ENCODE peak calls at places on chromosomes 3 and 15, in ten cellular contexts. V, B, X, Q, A, R, Z, O, M and L are unnamed samples.

GRCh38 chr3:156483426-156483825 is 71.5 kb downstream of the SSR3 start:
- DNase-seq in M (no peak), R (peak), B (peak), Q (no peak), X (peak), O (peak), V (peak), Z (peak), A (peak), L (peak)

GRCh38 chr15:89880727-89881126 is 13.1 kb downstream of the AP3S2 start:
- DNase-seq in R (no peak), Z (no peak), X (no peak), V (no peak), B (no peak), A (no peak), O (no peak), M (no peak), Q (no peak), L (peak)

GRCh38 chr3:112117826-112118571 is 15.0 kb downstream of the GCSAM start:
- DNase-seq in R (no peak), Z (no peak), O (no peak), Q (peak), X (no peak), B (no peak), M (no peak), V (no peak), A (no peak), L (no peak)

GRCh38 chr15:42427429-42428223 is 63.3 kb downstream of the ZNF106 start:
- DNase-seq in Z (peak), X (peak), Q (no peak), O (peak), B (peak), V (peak), A (peak), R (no peak), M (no peak), L (no peak)

GRCh38 chr3:27049792-27050191 is 319.4 kb downstream of the NEK10 start:
- DNase-seq in O (no peak), X (no peak), V (no peak), A (no peak), M (no peak), B (no peak), R (no peak), Q (no peak), Z (no peak), L (no peak)

GRCh38 chr3:62343755-62344154 is 29.6 kb downstream of the FEZF2 start:
- DNase-seq in B (no peak), A (no peak), R (no peak), O (no peak), X (no peak), M (no peak), Z (no peak), V (no peak), Q (no peak), L (no peak)

GRCh38 chr3:157104521-157104920 is 55.4 kb downstream of the CCNL1 start:
- DNase-seq in V (no peak), Q (no peak), R (no peak), X (no peak), O (peak), Z (peak), M (no peak), B (no peak), A (peak), L (peak)

GRCh38 chr15:48856947-48857346 is 21.0 kb upstream of the EID1 start:
- DNase-seq in R (no peak), B (peak), Z (peak), Q (no peak), V (peak), M (peak), A (no peak), X (no peak), O (no peak), L (no peak)

GRCh38 chr3:130992344-130992743 is 34.3 kb downstream of the ASTE1 start:
- DNase-seq in Z (no peak), V (no peak), X (no peak), M (no peak), B (no peak), Q (no peak), R (no peak), O (no peak), A (no peak), L (no peak)

GRCh38 chr3:146142757-146143156 is 18.2 kb downstream of the PLOD2 start:
- DNase-seq in R (peak), Q (no peak), B (peak), O (no peak), X (no peak), M (peak), Z (peak), A (no peak), V (peak), L (peak)

GRCh38 chr3:123651449-123652345 is 66.8 kb upstream of the HACD2 start:
- DNase-seq in B (no peak), V (no peak), Z (no peak), Q (no peak), O (no peak), A (no peak), M (no peak), R (no peak), X (no peak), L (no peak)

GRCh38 chr3:14452676-14453367 is 50.4 kb downstream of the SLC6A6 start:
- DNase-seq in V (peak), B (peak), R (peak), X (peak), Z (peak), M (no peak), Q (peak), O (peak), A (peak), L (peak)

GRCh38 chr3:69505770-69506407 is 120.0 kb upstream of the FRMD4B start:
- DNase-seq in Z (peak), V (no peak), M (peak), R (peak), B (no peak), Q (no peak), O (no peak), X (no peak), A (no peak), L (no peak)

GRCh38 chr3:53493997-53494791 is at the start of gene CACNA1D:
- DNase-seq in R (peak), V (no peak), Z (no peak), A (no peak), B (no peak), X (no peak), Q (no peak), M (peak), O (peak), L (peak)

GRCh38 chr3:76873509-76874242 is 166.2 kb upstream of the ROBO2 start:
- DNase-seq in O (no peak), Z (no peak), R (peak), M (no peak), A (no peak), X (no peak), B (no peak), V (no peak), Q (no peak), L (no peak)

GRCh38 chr3:12903000-12903800 is 61.8 kb upstream of the RPL32 start:
- DNase-seq in B (no peak), R (no peak), M (no peak), Q (no peak), O (no peak), Z (no peak), X (no peak), A (no peak), V (no peak), L (no peak)

GRCh38 chr3:46163551-46163981 is 44.5 kb downstream of the CCR1 start:
- DNase-seq in Z (peak), X (no peak), B (no peak), Q (no peak), M (no peak), A (no peak), V (no peak), O (peak), R (peak), L (peak)

DNA sequence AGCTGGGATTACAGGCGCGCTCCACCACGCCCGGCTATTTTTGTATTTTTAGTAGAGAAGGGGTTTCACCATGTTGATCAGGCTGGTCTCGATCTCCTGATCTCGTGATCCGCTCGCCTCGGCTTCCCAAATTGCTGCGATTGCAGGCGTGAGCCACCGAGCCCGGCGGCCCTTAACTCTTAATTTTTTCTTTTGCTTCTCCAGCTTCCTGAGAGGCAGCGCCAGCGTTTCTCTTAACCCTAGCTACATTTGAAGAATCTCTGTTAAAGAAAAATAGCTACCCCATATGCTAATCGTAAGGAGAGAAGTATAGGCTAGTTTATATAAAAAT is 465 bp upstream of the GK5 start:
- DNase-seq in V (no peak), O (no peak), Q (no peak), A (no peak), X (no peak), Z (no peak), M (no peak), B (no peak), R (no peak), L (no peak)
- H3K4me3 ChIP-seq in V (peak), O (peak), Q (peak), A (peak), X (peak), Z (no peak), M (peak), B (peak), R (peak), L (peak)

DNA sequence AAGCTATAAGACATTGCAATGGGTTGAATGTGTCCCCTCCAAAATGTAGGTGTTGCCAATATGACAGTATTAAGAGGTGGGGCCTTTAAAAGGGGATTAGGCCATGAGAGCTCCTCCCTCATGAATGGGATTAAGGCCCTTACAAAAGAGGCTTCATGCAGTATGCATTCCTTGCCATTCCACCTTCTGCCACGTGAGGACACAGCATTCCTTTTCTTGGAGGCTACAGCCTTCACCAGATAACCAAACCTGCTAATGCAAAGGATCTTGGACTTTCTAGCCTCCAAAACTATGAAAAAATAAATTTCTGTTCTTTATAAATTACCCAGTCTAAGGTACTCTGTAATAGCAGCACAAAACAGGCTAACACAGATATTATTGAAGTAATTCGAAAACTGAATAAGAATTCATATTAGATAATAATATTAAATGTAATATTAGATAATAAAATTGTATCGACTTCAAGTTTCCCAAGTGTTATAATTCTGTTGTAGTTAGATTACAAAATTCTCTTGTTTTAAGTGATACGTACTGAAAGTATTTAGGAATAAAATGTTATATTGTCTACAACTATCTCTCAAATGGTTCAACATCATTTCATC is 29.4 kb upstream of the ATP8B4 start:
- DNase-seq in X (no peak), V (peak), M (peak), R (peak), B (peak), O (peak), Q (no peak), Z (peak), A (no peak), L (peak)
- TF ChIP-seq CTCF in X (peak), V (peak), M (peak), R (peak), B (peak), O (peak), Q (no peak), Z (peak), A (peak), L (peak)

DNA sequence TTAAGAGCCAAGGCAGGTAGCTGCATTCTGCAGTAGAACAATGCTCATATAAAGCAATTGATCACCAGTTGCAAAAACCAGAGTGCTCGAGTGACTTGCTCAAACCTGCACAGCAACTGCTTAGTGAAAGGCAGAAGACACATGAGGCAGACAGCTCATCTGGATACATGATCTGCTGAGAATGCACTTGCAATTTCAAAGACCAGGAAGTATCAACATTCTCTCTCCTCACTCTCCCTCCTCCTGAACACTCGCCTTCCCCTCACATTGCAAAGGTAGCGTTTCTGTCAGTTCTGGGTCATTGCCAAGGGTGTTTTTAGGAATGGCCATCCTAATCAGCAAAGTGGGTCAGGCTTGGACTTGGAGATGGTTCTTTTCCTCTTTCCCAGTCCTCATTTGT is 61.0 kb downstream of the BFSP2 start:
- DNase-seq in R (no peak), X (no peak), A (no peak), V (no peak), O (peak), Z (no peak), B (no peak), Q (no peak), M (no peak), L (peak)
- H3K4me3 ChIP-seq in R (no peak), X (no peak), A (no peak), V (no peak), O (no peak), Z (no peak), B (no peak), Q (no peak), M (no peak), L (no peak)

DNA sequence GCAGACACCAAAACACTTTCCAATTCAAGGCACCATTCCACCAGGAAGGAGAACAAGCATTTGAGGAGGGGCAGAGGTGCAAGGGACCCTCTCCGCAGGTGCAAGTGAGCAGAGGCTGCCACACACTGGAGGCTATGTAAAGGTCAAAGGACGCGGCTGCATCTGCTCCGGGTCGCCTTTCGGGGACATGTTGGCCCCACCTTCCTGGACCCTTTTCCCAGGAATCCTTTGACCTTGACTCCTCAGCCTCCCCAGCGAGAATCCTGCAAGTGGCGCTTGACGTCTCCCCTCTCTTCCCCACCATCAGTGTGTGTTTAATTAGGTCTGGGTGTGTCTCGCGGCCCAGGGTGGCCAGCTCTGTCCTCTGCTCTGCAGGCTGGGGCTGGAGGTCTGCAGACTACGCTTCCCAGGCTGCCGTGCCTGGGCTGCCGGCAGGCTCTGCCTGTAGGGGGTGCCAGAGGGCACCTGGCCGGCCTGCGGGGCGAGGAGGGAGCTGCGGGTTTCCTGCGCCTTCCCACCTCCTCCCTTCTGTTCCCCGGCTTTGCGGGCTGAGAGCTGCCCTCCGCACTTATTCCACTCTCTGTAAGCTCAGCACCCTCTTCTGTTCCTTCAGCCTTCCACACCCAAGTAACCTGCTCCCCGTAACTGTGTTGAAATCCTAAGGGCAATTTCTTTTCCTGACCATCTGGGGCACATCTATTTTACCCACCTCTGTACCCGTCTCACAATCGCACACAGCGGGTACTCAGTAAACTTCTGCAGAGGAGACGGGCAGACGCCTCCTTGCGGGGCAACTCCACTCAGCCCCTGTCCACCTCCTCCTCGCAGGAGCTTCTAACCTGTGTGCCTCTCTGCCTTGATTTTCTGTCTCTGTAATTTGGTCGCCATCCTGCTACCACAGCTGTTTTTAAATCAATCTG is 129.8 kb downstream of the NSMCE3 start:
- DNase-seq in Z (peak), B (peak), O (no peak), X (no peak), M (peak), V (peak), Q (peak), R (peak), A (no peak), L (peak)
- TF ChIP-seq CTCF in Z (peak), B (peak), O (no peak), X (peak), M (peak), V (peak), Q (peak), R (peak), A (peak), L (peak)

DNA sequence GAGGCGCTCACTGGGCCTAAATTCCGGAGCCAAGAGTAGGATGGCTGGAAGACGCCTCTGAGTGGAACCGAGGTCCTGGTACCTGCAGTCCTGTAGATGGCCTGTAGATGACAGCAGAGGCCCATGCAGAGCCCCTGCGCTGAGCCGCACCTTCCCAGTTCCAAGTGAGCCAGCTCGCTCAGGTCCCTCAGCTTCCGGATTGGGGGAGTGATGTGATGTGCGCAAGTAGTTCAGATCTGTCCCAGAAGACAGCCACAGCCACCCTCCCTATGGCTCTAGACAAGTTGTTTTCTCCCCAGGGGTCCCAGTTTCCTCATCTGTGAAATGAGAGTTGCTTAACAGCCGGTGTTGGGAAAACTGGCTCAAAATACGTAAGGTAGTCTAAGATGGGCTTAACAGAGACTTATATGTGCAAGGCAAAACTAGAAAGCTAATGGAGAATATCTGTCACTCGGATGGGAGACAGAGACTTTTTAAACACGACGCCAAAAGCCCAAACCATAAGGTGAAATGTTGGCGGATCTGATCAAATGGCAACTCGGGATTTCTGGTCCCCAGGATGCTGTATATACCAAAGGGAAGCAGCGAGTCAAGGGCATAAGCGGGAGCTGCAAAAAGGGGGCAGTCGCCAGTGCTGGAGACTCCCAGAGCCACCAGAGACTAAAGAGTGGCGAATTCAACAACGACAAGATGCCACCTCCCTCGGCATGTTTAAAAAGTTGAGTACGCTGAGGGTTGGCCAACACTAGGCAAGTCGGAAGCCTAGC is 765 bp upstream of the MAPKAPK3 start:
- DNase-seq in R (peak), X (no peak), V (peak), O (peak), B (peak), M (peak), Q (peak), A (no peak), Z (peak), L (peak)
- H3K4me3 ChIP-seq in R (peak), X (peak), V (peak), O (peak), B (peak), M (peak), Q (peak), A (peak), Z (peak), L (peak)

GRCh38 chr15:63826513-63826912 is 7.2 kb downstream of the HERC1 start:
- DNase-seq in V (peak), A (peak), R (no peak), Q (no peak), B (peak), Z (peak), X (no peak), M (peak), O (no peak), L (peak)
- TF ChIP-seq CTCF in V (peak), A (peak), R (no peak), Q (no peak), B (peak), Z (no peak), X (no peak), M (peak), O (no peak), L (no peak)

GRCh38 chr3:126926684-126927404 is 56.1 kb upstream of the PLXNA1 start:
- DNase-seq in R (peak), Q (peak), B (peak), O (peak), X (no peak), M (no peak), V (peak), Z (peak), A (peak), L (peak)
- H3K4me3 ChIP-seq in R (no peak), Q (no peak), B (no peak), O (no peak), X (no peak), M (no peak), V (no peak), Z (no peak), A (no peak), L (no peak)

GRCh38 chr15:63502843-63503738 is 1.3 kb upstream of the USP3 start:
- DNase-seq in Q (peak), O (no peak), R (peak), M (peak), A (peak), Z (peak), V (peak), X (no peak), B (peak), L (peak)
- TF ChIP-seq CTCF in Q (peak), O (no peak), R (no peak), M (no peak), A (no peak), Z (peak), V (no peak), X (no peak), B (no peak), L (no peak)

GRCh38 chr3:58325525-58325992 is 7.1 kb upstream of the PXK start:
- DNase-seq in Q (no peak), V (no peak), R (no peak), A (no peak), Z (no peak), O (no peak), B (no peak), M (no peak), X (no peak), L (no peak)

GRCh38 chr3:58323795-58324674 is 8.7 kb upstream of the PXK start:
- DNase-seq in Z (no peak), V (peak), R (no peak), B (no peak), X (no peak), M (no peak), O (peak), Q (no peak), A (no peak), L (peak)

GRCh38 chr3:58322793-58323192 is 9.9 kb upstream of the PXK start:
- DNase-seq in Z (no peak), Q (no peak), M (no peak), O (no peak), V (no peak), A (no peak), B (no peak), R (no peak), X (no peak), L (no peak)

GRCh38 chr3:58324675-58325390 is 7.9 kb upstream of the PXK start:
- DNase-seq in X (no peak), M (no peak), A (no peak), V (no peak), B (no peak), Q (no peak), O (peak), Z (no peak), R (no peak), L (no peak)

GRCh38 chr3:58321791-58322190 is 10.9 kb upstream of the PXK start:
- DNase-seq in R (no peak), V (no peak), A (no peak), B (no peak), Q (no peak), O (no peak), Z (no peak), X (no peak), M (no peak), L (no peak)
- H3K4me3 ChIP-seq in R (no peak), V (no peak), A (no peak), B (no peak), Q (no peak), O (no peak), Z (no peak), X (no peak), M (no peak), L (no peak)

GRCh38 chr3:4977001-4977888 is 2.0 kb upstream of the BHLHE40 start:
- DNase-seq in B (peak), M (peak), O (peak), Z (peak), X (no peak), R (peak), V (peak), Q (peak), A (no peak), L (peak)
- TF ChIP-seq CTCF in B (peak), M (peak), O (no peak), Z (no peak), X (peak), R (peak), V (peak), Q (no peak), A (peak), L (no peak)